ENCODE peak calls at places on chromosomes 4 and X, in four cellular contexts. A is GM12878, T is K562, K is HepG2. I is an unnamed sample.

GRCh38 chr4:42995343-42995944 is 102.9 kb downstream of the GRXCR1 start:
- DNase-seq in A (no peak), K (peak), T (peak), I (peak)

GRCh38 chrX:1545776-1546408 is 8.9 kb upstream of the P2RY8 start:
- DNase-seq in K (no peak), A (no peak), T (no peak), I (no peak)

GRCh38 chr4:18869166-18869565 is 847.6 kb upstream of the LCORL start:
- DNase-seq in T (no peak), K (no peak), A (no peak), I (no peak)

GRCh38 chr4:81648576-81649272 is 177.0 kb upstream of the RASGEF1B start:
- DNase-seq in K (no peak), A (peak), T (no peak), I (no peak)

GRCh38 chr4:74873545-74874295 is 59.2 kb upstream of the PARM1 start:
- DNase-seq in T (no peak), K (no peak), A (peak), I (no peak)

GRCh38 chr4:52780627-52781354 is 29.6 kb upstream of the ERVMER34-1 start:
- DNase-seq in A (no peak), T (peak), K (no peak), I (peak)

GRCh38 chr4:42632653-42633382 is 24.1 kb downstream of the ATP8A1 start:
- DNase-seq in K (no peak), T (no peak), A (no peak), I (no peak)

GRCh38 chr4:58564695-58565094 is 1454.5 kb upstream of the IGFBP7 start:
- DNase-seq in K (no peak), A (no peak), T (no peak), I (no peak)

GRCh38 chrX:53028678-53029077 is 19.9 kb upstream of the GPR173 start:
- DNase-seq in A (no peak), T (no peak), K (no peak), I (no peak)

GRCh38 chr4:154313004-154313587 is 178.5 kb downstream of the DCHS2 start:
- DNase-seq in A (no peak), T (no peak), K (no peak), I (no peak)

GRCh38 chrX:46770817-46771163 is 11.9 kb upstream of the SLC9A7 start:
- DNase-seq in T (no peak), K (no peak), A (no peak), I (no peak)
- TF ChIP-seq FOXK2 in T (no peak), K (no peak), A (no peak), I (no peak)

DNA sequence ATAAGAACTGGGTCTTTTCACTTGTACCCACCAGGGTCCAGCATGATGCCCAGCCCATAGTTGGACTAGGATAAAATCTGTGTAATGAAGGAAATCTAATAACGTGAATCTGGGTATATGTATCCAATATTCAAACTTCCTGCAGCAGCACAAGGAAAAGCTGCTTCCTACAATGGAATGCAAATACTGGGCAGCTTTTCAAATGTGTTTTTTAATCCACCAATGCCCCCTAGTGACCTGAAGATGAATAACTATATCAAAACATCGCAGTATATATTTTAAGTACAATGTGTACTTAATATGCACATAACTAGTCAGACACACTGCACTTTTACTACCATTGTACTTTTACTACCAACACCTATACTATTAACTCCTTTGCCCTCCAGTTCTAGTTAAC is 5.3 kb downstream of the APOO start:
- DNase-seq in A (no peak), K (peak), T (peak), I (peak)
- TF ChIP-seq TARDBP in A (no peak), K (no peak), T (no peak), I (no peak)

GRCh38 chr4:155597933-155598451 is 68.7 kb upstream of the GUCY1A1 start:
- DNase-seq in K (no peak), T (no peak), A (no peak), I (no peak)
- TF ChIP-seq SP1 in K (no peak), T (no peak), A (no peak), I (no peak)

GRCh38 chrX:111407948-111408347 is 4.0 kb downstream of the DCX start:
- DNase-seq in A (no peak), T (no peak), K (no peak), I (no peak)

DNA sequence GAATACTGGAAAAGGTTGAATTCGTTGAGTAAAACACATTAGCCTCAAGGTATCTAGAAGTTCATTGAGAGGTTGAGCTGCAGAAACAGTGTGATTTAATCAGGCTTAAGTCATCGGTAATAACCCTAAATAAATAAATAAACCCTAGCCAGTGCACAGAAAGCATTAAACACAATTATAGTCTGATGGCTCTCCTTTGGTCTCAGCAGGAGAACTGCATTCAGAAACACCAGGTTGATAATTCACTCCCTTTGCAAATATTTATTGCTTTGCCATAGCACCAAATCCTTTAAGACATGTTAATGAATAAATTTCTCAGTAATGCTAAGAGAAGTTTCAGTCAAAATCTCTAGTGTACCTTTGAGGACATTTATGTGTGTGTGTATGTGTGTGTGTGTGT is 9.6 kb downstream of the DCX start:
- DNase-seq in K (no peak), T (no peak), A (no peak), I (no peak)
- TF ChIP-seq FOXK2 in K (no peak), T (no peak), A (no peak), I (no peak)

GRCh38 chr4:48633657-48634056 is 143.6 kb downstream of the ZAR1 start:
- DNase-seq in A (no peak), K (no peak), T (no peak), I (no peak)

GRCh38 chr4:48634688-48635308 is 144.7 kb downstream of the ZAR1 start:
- DNase-seq in A (no peak), K (no peak), T (no peak), I (no peak)

GRCh38 chr4:48635980-48636379 is 144.1 kb downstream of the FRYL start:
- DNase-seq in A (no peak), K (peak), T (no peak), I (no peak)

GRCh38 chr4:48639816-48640215 is 140.3 kb downstream of the FRYL start:
- DNase-seq in T (no peak), A (no peak), K (no peak), I (no peak)

GRCh38 chr4:48635310-48635709 is 144.8 kb downstream of the FRYL start:
- DNase-seq in A (no peak), T (no peak), K (peak), I (no peak)
- TF ChIP-seq TARDBP in A (no peak), T (no peak), K (no peak), I (no peak)

GRCh38 chr4:28966982-28967381 is 1753.2 kb upstream of the PCDH7 start:
- DNase-seq in T (no peak), K (no peak), A (no peak), I (no peak)
- TF ChIP-seq SP1 in T (no peak), K (no peak), A (no peak), I (no peak)

DNA sequence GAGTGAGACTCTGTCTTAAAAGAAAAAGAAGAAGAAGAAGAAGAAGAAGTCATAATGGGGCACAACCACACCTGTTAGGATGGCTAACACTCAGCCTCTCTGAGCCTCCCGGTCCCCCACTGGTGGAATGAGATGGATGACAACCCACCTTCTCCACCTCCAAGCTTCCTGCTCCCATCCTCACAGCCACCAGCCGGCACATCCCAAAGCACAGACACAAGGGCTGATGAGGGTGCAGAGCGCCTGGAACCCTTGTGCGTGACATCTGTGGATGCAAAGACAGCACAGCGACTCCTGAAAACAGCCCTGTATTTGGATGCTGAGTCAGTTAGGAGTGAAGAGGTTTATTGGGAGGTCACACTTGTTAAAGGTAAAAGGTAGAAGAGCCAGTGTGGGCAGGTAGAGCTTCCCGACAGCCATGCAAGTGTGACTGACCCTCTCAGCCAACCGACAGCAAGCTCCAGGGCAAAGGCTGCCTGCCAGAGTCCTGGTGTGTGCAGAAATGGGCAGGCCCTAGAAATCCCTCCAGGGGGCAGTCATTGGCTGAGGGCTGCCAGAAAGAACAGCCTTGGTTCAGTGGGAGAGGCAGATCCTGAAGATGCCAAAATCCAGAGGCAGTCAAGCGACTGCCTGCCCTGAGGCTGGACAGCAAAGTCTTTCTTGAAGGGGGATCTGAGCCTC is 26.6 kb upstream of the MAN2B2 start:
- DNase-seq in K (peak), A (no peak), T (peak), I (peak)
- TF ChIP-seq FOXK2 in K (no peak), A (no peak), T (no peak), I (no peak)

GRCh38 chrX:68232206-68232605 is 201.1 kb downstream of the OPHN1 start:
- DNase-seq in K (no peak), A (no peak), T (no peak), I (no peak)
- TF ChIP-seq TARDBP in K (no peak), A (no peak), T (no peak), I (no peak)